ENCODE peak calls at places on chromosomes 4 and X, in six cellular contexts. One of them, this sample, is unnamed.

GRCh38 chr4:8891646-8892555 is 20.3 kb upstream of the HMX1 start:
- DNase-seq in stimulated activated CD4-positive, alpha-beta T cell treated with anti-CD3 and anti-CD28 coated beads, Interleukin-15, amount 100 ng/mL, for 24 hours: peak
- DNase-seq in activated CD4-positive, alpha-beta T cell treated with anti-CD3 and anti-CD28 coated beads for 24 hours: no peak
- DNase-seq in NCI-H2171 treated with DMSO at 0.1 percent for 48 hours: no peak
- DNase-seq in HEK293T: no peak
- DNase-seq in NCI-H510A treated with DMSO at 0.1 percent for 48 hours: no peak
- DNase-seq in this sample: no peak

GRCh38 chrX:145003443-145003842 is 243.9 kb upstream of the SPANXN1 start:
- DNase-seq in stimulated activated CD4-positive, alpha-beta T cell treated with anti-CD3 and anti-CD28 coated beads, Interleukin-15, amount 100 ng/mL, for 24 hours: no peak
- DNase-seq in HEK293T: no peak
- DNase-seq in activated CD4-positive, alpha-beta T cell treated with anti-CD3 and anti-CD28 coated beads for 24 hours: no peak
- DNase-seq in NCI-H2171 treated with DMSO at 0.1 percent for 48 hours: no peak
- DNase-seq in NCI-H510A treated with DMSO at 0.1 percent for 48 hours: no peak
- DNase-seq in this sample: no peak

GRCh38 chr4:48187813-48188212 is 53.8 kb upstream of the TXK start:
- DNase-seq in NCI-H2171 treated with DMSO at 0.1 percent for 48 hours: no peak
- DNase-seq in activated CD4-positive, alpha-beta T cell treated with anti-CD3 and anti-CD28 coated beads for 24 hours: no peak
- DNase-seq in stimulated activated CD4-positive, alpha-beta T cell treated with anti-CD3 and anti-CD28 coated beads, Interleukin-15, amount 100 ng/mL, for 24 hours: no peak
- DNase-seq in HEK293T: no peak
- DNase-seq in NCI-H510A treated with DMSO at 0.1 percent for 48 hours: no peak
- DNase-seq in this sample: no peak

GRCh38 chrX:120791013-120791643 is 84.5 kb downstream of the CT47B1 start:
- DNase-seq in activated CD4-positive, alpha-beta T cell treated with anti-CD3 and anti-CD28 coated beads for 24 hours: no peak
- DNase-seq in stimulated activated CD4-positive, alpha-beta T cell treated with anti-CD3 and anti-CD28 coated beads, Interleukin-15, amount 100 ng/mL, for 24 hours: no peak
- DNase-seq in NCI-H2171 treated with DMSO at 0.1 percent for 48 hours: no peak
- DNase-seq in NCI-H510A treated with DMSO at 0.1 percent for 48 hours: no peak
- DNase-seq in HEK293T: no peak
- DNase-seq in this sample: peak

GRCh38 chr4:117560329-117560728 is 474.0 kb upstream of the NDST3 start:
- DNase-seq in stimulated activated CD4-positive, alpha-beta T cell treated with anti-CD3 and anti-CD28 coated beads, Interleukin-15, amount 100 ng/mL, for 24 hours: no peak
- DNase-seq in activated CD4-positive, alpha-beta T cell treated with anti-CD3 and anti-CD28 coated beads for 24 hours: no peak
- DNase-seq in NCI-H2171 treated with DMSO at 0.1 percent for 48 hours: no peak
- DNase-seq in NCI-H510A treated with DMSO at 0.1 percent for 48 hours: no peak
- DNase-seq in HEK293T: no peak
- DNase-seq in this sample: peak

GRCh38 chr4:15506464-15506863 is 36.8 kb downstream of the CC2D2A start:
- DNase-seq in NCI-H510A treated with DMSO at 0.1 percent for 48 hours: no peak
- DNase-seq in activated CD4-positive, alpha-beta T cell treated with anti-CD3 and anti-CD28 coated beads for 24 hours: no peak
- DNase-seq in NCI-H2171 treated with DMSO at 0.1 percent for 48 hours: no peak
- DNase-seq in stimulated activated CD4-positive, alpha-beta T cell treated with anti-CD3 and anti-CD28 coated beads, Interleukin-15, amount 100 ng/mL, for 24 hours: no peak
- DNase-seq in HEK293T: no peak
- DNase-seq in this sample: no peak

GRCh38 chrX:41381685-41382084 is 47.7 kb downstream of the DDX3X start:
- DNase-seq in NCI-H510A treated with DMSO at 0.1 percent for 48 hours: no peak
- DNase-seq in activated CD4-positive, alpha-beta T cell treated with anti-CD3 and anti-CD28 coated beads for 24 hours: no peak
- DNase-seq in NCI-H2171 treated with DMSO at 0.1 percent for 48 hours: peak
- DNase-seq in HEK293T: no peak
- DNase-seq in stimulated activated CD4-positive, alpha-beta T cell treated with anti-CD3 and anti-CD28 coated beads, Interleukin-15, amount 100 ng/mL, for 24 hours: no peak
- DNase-seq in this sample: no peak

GRCh38 chr4:25144870-25145481 is 15.3 kb downstream of the SEPSECS start:
- DNase-seq in HEK293T: peak
- DNase-seq in NCI-H2171 treated with DMSO at 0.1 percent for 48 hours: peak
- DNase-seq in activated CD4-positive, alpha-beta T cell treated with anti-CD3 and anti-CD28 coated beads for 24 hours: no peak
- DNase-seq in stimulated activated CD4-positive, alpha-beta T cell treated with anti-CD3 and anti-CD28 coated beads, Interleukin-15, amount 100 ng/mL, for 24 hours: no peak
- DNase-seq in NCI-H510A treated with DMSO at 0.1 percent for 48 hours: peak
- DNase-seq in this sample: peak

This sample was measured in NCI-H446 treated with DMSO at 0.1 percent for 48 hours.